ENCODE peak calls at places on chromosomes 7 and 10, in four cellular contexts. One of them, this sample, is unnamed.

GRCh38 chr10:71044720-71045119 is 156.4 kb upstream of the PCBD1 start:
- DNase-seq in Panc1: no peak
- DNase-seq in prostate gland: no peak
- DNase-seq in stomach: no peak
- DNase-seq in this sample: no peak

GRCh38 chr10:3094565-3095168 is 27.3 kb downstream of the PFKP start:
- DNase-seq in stomach: no peak
- DNase-seq in prostate gland: no peak
- DNase-seq in Panc1: no peak
- DNase-seq in this sample: no peak

GRCh38 chr10:124019886-124020797 is 73.3 kb downstream of the CHST15 start:
- DNase-seq in stomach: no peak
- DNase-seq in Panc1: no peak
- DNase-seq in prostate gland: no peak
- DNase-seq in this sample: no peak

GRCh38 chr10:46033602-46034011 is 3.2 kb upstream of the NCOA4 start:
- DNase-seq in Panc1: no peak
- DNase-seq in stomach: peak
- DNase-seq in prostate gland: no peak
- DNase-seq in this sample: no peak

GRCh38 chr7:78198756-78199155 is 400.2 kb downstream of the PHTF2 start:
- DNase-seq in Panc1: no peak
- DNase-seq in stomach: no peak
- DNase-seq in prostate gland: no peak
- DNase-seq in this sample: no peak

GRCh38 chr10:70145666-70146488 is 623 bp downstream of the TYSND1 start:
- DNase-seq in Panc1: no peak
- DNase-seq in prostate gland: peak
- DNase-seq in stomach: peak
- DNase-seq in this sample: peak

GRCh38 chr7:131196808-131197207 is 130.9 kb upstream of the MKLN1 start:
- DNase-seq in prostate gland: no peak
- DNase-seq in stomach: no peak
- DNase-seq in Panc1: no peak
- DNase-seq in this sample: no peak

GRCh38 chr10:130934333-130935035 is 377.0 kb downstream of the TCERG1L start:
- DNase-seq in stomach: no peak
- DNase-seq in Panc1: no peak
- DNase-seq in prostate gland: no peak
- DNase-seq in this sample: no peak

GRCh38 chr10:49139866-49140195 is 6.0 kb upstream of the FAM170B start:
- DNase-seq in stomach: no peak
- DNase-seq in prostate gland: no peak
- DNase-seq in Panc1: no peak
- DNase-seq in this sample: no peak

GRCh38 chr10:12869427-12869826 is 132.1 kb downstream of the CCDC3 start:
- DNase-seq in stomach: no peak
- DNase-seq in prostate gland: no peak
- DNase-seq in Panc1: no peak
- DNase-seq in this sample: no peak

GRCh38 chr7:112580717-112581435 is 100.1 kb downstream of the LSMEM1 start:
- DNase-seq in stomach: no peak
- DNase-seq in Panc1: no peak
- DNase-seq in prostate gland: no peak
- DNase-seq in this sample: no peak

GRCh38 chr7:64618785-64619456 is 47.0 kb upstream of the ZNF107 start:
- DNase-seq in prostate gland: peak
- DNase-seq in stomach: no peak
- DNase-seq in Panc1: peak
- DNase-seq in this sample: no peak

GRCh38 chr10:323651-324293 is 188.5 kb downstream of the ZMYND11 start:
- DNase-seq in prostate gland: no peak
- DNase-seq in Panc1: peak
- DNase-seq in stomach: peak
- DNase-seq in this sample: peak

DNA sequence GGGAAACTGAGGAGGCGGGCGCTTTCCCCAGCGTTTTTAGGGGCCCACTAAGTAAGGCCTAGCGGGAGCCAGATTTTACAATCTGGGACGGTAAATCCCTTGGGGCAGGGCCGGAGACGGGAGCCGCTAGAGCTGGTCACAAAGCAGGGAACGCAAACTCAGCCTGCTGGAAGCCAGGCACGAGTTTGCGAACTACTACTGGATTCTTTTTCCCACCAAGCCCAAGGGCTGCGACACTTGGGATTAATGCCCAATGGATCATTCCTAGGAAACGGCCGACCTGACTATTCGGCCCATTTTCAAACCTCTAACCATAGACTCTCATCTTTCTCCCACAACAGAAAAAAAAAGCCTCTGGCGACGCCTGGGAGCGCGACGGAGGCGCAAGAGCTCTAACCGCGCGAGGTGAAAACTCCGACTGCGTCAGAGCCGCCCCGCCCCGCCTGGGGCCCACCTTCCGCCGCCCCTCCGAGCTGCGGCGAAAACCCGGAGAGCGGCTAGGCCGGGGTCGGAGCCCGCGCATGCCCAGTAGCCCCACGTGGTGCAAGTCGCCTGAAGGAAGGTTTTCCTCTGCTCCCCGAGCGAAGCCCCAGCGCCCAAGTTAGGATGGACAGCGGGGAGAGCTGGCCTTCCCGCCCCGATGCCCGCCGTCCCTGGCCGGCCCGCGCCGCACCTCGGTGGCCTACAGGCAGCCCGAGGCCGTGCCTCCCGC is 554 bp upstream of the SGMS1 start:
- DNase-seq in Panc1: peak
- DNase-seq in prostate gland: peak
- DNase-seq in stomach: peak
- DNase-seq in this sample: peak
- TF ChIP-seq POLR2AphosphoS5 in Panc1: peak
- TF ChIP-seq POLR2AphosphoS5 in prostate gland: peak
- TF ChIP-seq POLR2AphosphoS5 in stomach: peak
- TF ChIP-seq POLR2AphosphoS5 in this sample: peak

DNA sequence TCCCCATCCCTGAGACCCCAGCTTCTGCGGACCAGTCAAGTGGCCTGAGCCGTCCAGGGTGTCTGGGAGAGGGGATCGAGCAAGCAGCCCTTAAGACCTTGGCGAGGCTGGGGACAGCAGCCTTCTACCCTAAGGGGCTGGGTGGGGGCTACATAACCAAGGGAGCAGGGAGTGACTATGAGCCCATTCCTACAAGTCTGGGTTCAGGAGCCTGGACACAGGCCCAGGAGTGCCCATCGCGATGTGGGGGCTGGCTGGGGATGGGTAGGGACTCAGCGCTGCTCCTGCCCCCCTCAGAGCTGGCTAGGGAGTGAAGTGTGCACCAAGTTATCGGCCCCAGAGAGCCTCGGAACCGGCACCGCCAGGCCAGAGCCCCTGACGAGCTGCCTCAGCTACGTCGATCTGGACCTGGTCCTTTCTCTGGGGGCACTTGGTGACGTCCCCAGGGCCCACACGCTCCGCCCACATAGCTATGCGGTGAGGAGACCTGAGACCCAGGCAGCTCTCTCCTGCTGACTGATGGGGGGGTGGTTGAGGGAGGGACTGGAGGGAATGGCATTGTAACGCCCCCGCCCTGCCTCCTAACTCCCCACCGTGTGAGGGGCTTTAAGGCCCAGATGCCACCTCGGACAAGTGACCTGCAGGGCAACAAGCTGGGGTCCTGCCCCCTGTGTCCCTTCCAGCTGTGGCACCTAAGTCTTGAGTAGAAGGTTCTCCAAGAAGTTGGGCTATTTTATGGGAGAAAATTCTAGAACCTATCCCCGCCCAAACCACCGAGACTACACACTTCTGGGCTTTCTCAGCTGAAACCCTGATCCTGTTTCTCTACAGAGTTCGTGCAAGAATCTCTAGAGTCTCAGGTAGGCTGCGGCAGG is 2.5 kb downstream of the SAP25 start:
- DNase-seq in stomach: no peak
- DNase-seq in prostate gland: no peak
- DNase-seq in Panc1: no peak
- DNase-seq in this sample: no peak
- TF ChIP-seq POLR2AphosphoS5 in stomach: no peak
- TF ChIP-seq POLR2AphosphoS5 in prostate gland: no peak
- TF ChIP-seq POLR2AphosphoS5 in Panc1: no peak
- TF ChIP-seq POLR2AphosphoS5 in this sample: no peak

DNA sequence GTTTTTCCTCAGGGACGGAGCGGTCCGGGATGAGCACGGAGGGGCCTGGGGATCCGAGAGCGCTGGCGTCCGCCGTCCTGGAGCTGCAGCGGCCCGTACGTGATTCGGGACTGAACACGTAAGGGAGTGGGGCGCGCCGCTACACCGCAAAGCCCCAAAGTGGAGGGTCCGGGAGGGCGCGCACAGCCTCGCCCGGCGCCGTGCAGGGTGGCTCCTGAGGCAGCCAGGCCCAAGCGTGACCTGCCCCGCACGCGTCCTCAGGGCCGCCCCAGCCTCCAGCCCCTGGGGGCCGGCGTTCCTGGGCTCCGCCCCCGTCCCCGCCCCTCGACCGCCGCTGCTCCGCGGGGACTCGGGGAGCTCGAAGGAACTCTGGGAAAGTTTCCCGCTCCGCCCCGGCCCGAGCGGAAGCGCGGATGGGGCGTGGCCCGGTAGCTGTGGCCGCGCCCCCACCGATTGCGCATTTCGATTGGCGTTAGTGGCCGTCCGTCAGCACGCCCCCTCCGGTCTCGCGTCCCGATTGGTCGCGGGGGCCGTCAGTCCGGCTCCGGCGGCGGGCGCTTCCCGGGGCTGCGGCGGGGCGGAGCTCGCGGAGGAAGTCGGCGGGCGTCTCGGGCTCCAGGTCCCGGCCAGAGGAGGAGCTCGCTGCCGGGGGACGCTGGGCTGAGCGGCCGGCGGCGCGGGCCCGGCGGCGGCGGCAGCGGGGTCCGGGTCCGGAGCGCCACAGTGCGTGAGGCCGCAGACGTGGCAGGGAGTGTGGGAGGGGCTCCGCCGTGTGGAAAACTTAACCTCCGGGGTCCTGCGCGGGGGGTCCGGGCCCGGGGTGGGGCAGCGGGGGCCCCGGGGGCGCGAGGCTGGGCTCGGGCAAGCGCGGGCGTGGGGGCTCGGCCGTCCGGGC is at the start of the genes ANKRD16 and FBH1:
- DNase-seq in Panc1: peak
- DNase-seq in stomach: peak
- DNase-seq in prostate gland: peak
- DNase-seq in this sample: peak
- TF ChIP-seq POLR2AphosphoS5 in Panc1: peak
- TF ChIP-seq POLR2AphosphoS5 in stomach: peak
- TF ChIP-seq POLR2AphosphoS5 in prostate gland: peak
- TF ChIP-seq POLR2AphosphoS5 in this sample: peak

GRCh38 chr10:22702348-22702747 is 12.0 kb downstream of the PIP4K2A start:
- DNase-seq in stomach: peak
- DNase-seq in prostate gland: no peak
- DNase-seq in Panc1: no peak
- DNase-seq in this sample: no peak
- TF ChIP-seq POLR2AphosphoS5 in stomach: peak
- TF ChIP-seq POLR2AphosphoS5 in prostate gland: no peak
- TF ChIP-seq POLR2AphosphoS5 in Panc1: no peak
- TF ChIP-seq POLR2AphosphoS5 in this sample: no peak

DNA sequence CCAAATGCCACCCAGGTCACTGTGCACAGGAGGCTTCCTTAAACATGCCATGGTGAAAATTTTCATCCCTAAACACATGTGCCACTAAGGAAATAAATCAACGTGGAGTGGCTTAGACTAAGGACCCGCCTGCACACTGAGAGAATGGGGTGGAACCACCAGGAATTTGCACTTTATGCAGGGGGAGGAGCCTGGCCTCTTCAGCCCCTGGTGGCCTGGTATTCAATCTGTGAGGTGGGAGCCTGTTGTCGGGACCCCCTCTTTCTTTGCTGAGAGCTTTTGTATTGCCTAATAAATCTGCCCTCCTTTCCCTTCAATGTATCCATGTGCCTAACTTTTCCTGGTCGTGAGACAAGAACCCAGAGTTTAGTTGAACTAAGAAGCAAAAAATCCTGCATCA is 204.7 kb upstream of the NRP1 start:
- DNase-seq in Panc1: no peak
- DNase-seq in prostate gland: no peak
- DNase-seq in stomach: no peak
- DNase-seq in this sample: no peak
- TF ChIP-seq POLR2AphosphoS5 in Panc1: no peak
- TF ChIP-seq POLR2AphosphoS5 in prostate gland: no peak
- TF ChIP-seq POLR2AphosphoS5 in stomach: no peak
- TF ChIP-seq POLR2AphosphoS5 in this sample: no peak

DNA sequence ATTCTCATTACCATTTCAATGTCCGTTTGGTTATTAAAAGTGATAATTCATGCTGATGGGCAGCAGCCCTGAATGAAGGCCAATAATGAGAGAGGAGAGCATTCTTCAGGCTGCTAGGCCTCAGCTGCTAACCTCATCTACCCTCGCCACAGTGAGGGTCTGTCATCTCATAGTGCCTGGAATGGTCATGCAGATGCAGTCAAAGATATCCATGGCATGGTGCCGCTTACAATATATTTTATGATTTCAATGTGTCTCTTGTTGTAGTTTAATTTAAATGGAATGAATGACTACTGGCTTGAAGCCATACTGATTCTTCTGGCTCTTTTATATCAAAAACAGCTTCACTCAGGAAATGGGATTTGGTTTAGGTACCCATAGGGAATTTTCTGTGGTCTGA is 126.9 kb downstream of the SLC16A9 start:
- DNase-seq in prostate gland: no peak
- DNase-seq in Panc1: no peak
- DNase-seq in stomach: no peak
- DNase-seq in this sample: no peak
- TF ChIP-seq POLR2AphosphoS5 in prostate gland: no peak
- TF ChIP-seq POLR2AphosphoS5 in Panc1: no peak
- TF ChIP-seq POLR2AphosphoS5 in stomach: no peak
- TF ChIP-seq POLR2AphosphoS5 in this sample: no peak